ENCODE peak calls at places on chromosomes 5 and 9, in four cellular contexts. One of them, this sample, is unnamed. For H3K9me3, the result is how much of the 10 kb centered on the place peaks cover.

GRCh38 chr5:135376961-135377621 is 21.9 kb downstream of the MACROH2A1 start:
- DNase-seq in aorta: no peak
- DNase-seq in left ventricle myocardium inferior: no peak
- DNase-seq in spleen: peak
- DNase-seq in this sample: no peak

GRCh38 chr9:85431396-85432102 is 310.2 kb downstream of the AGTPBP1 start:
- DNase-seq in aorta: no peak
- DNase-seq in left ventricle myocardium inferior: no peak
- DNase-seq in spleen: no peak
- DNase-seq in this sample: no peak

GRCh38 chr5:31983851-31984250 is 190.3 kb downstream of the GOLPH3 start:
- DNase-seq in aorta: no peak
- DNase-seq in left ventricle myocardium inferior: no peak
- DNase-seq in spleen: no peak
- DNase-seq in this sample: no peak

GRCh38 chr9:93612796-93613154 is 36.4 kb downstream of the PHF2 start:
- DNase-seq in aorta: no peak
- DNase-seq in left ventricle myocardium inferior: no peak
- DNase-seq in spleen: peak
- DNase-seq in this sample: no peak

GRCh38 chr9:129640086-129640870 is 1.7 kb downstream of the ASB6 start:
- DNase-seq in aorta: no peak
- DNase-seq in left ventricle myocardium inferior: no peak
- DNase-seq in spleen: no peak
- DNase-seq in this sample: no peak

GRCh38 chr9:79969383-79969782 is 397.6 kb downstream of the TLE4 start:
- DNase-seq in aorta: no peak
- DNase-seq in left ventricle myocardium inferior: no peak
- DNase-seq in spleen: no peak
- DNase-seq in this sample: no peak

GRCh38 chr5:82986404-82986803 is 90.8 kb downstream of the TMEM167A start:
- DNase-seq in aorta: no peak
- DNase-seq in left ventricle myocardium inferior: no peak
- DNase-seq in spleen: no peak
- DNase-seq in this sample: no peak

GRCh38 chr9:120875954-120876841 is 790 bp downstream of the PHF19 start:
- DNase-seq in aorta: peak
- DNase-seq in left ventricle myocardium inferior: peak
- DNase-seq in spleen: peak
- DNase-seq in this sample: peak

GRCh38 chr9:121395558-121395957 is 25.5 kb upstream of the STOM start:
- DNase-seq in aorta: no peak
- DNase-seq in left ventricle myocardium inferior: no peak
- DNase-seq in spleen: no peak
- DNase-seq in this sample: no peak

GRCh38 chr5:138370537-138370936 is 18.1 kb downstream of the KDM3B start:
- DNase-seq in aorta: no peak
- DNase-seq in left ventricle myocardium inferior: no peak
- DNase-seq in spleen: no peak
- DNase-seq in this sample: no peak

GRCh38 chr5:118529361-118530154 is 458.8 kb downstream of the DTWD2 start:
- DNase-seq in aorta: no peak
- DNase-seq in left ventricle myocardium inferior: peak
- DNase-seq in spleen: no peak
- DNase-seq in this sample: no peak

GRCh38 chr5:626850-627249 is 14.7 kb downstream of the CEP72 start:
- DNase-seq in aorta: no peak
- DNase-seq in left ventricle myocardium inferior: no peak
- DNase-seq in spleen: no peak
- DNase-seq in this sample: no peak

GRCh38 chr9:34430843-34431437 is 27.4 kb downstream of the FAM219A start:
- DNase-seq in aorta: peak
- DNase-seq in left ventricle myocardium inferior: peak
- DNase-seq in spleen: no peak
- DNase-seq in this sample: no peak

GRCh38 chr9:89864257-89864656 is 259.4 kb downstream of the GADD45G start:
- DNase-seq in aorta: no peak
- DNase-seq in left ventricle myocardium inferior: no peak
- DNase-seq in spleen: peak
- DNase-seq in this sample: no peak

GRCh38 chr5:137563646-137564474 is 64.7 kb upstream of the SPOCK1 start:
- DNase-seq in aorta: no peak
- DNase-seq in left ventricle myocardium inferior: no peak
- DNase-seq in spleen: no peak
- DNase-seq in this sample: no peak

GRCh38 chr5:151092750-151093149 is 11.9 kb upstream of the TNIP1 start:
- DNase-seq in aorta: no peak
- DNase-seq in left ventricle myocardium inferior: no peak
- DNase-seq in spleen: no peak
- DNase-seq in this sample: no peak

GRCh38 chr5:9015937-9016270 is 530.0 kb downstream of the SEMA5A start:
- DNase-seq in aorta: no peak
- DNase-seq in left ventricle myocardium inferior: no peak
- DNase-seq in spleen: no peak
- DNase-seq in this sample: no peak

GRCh38 chr9:38707885-38708640 is 11.9 kb downstream of the FAM240B start:
- DNase-seq in aorta: no peak
- DNase-seq in left ventricle myocardium inferior: no peak
- DNase-seq in spleen: no peak
- DNase-seq in this sample: no peak

GRCh38 chr5:139180850-139181785 is 17.1 kb downstream of the SIL1 start:
- DNase-seq in aorta: no peak
- DNase-seq in left ventricle myocardium inferior: no peak
- DNase-seq in spleen: no peak
- DNase-seq in this sample: no peak

GRCh38 chr5:171579162-171579561 is 159.7 kb downstream of the FGF18 start:
- DNase-seq in aorta: peak
- DNase-seq in left ventricle myocardium inferior: peak
- DNase-seq in spleen: no peak
- DNase-seq in this sample: no peak

GRCh38 chr9:27310582-27310981 is 13.6 kb upstream of the EQTN start:
- DNase-seq in aorta: no peak
- DNase-seq in left ventricle myocardium inferior: no peak
- DNase-seq in spleen: no peak
- DNase-seq in this sample: no peak

GRCh38 chr5:14872070-14872989 is 752 bp upstream of the ANKH start:
- DNase-seq in aorta: peak
- DNase-seq in left ventricle myocardium inferior: peak
- DNase-seq in spleen: peak
- DNase-seq in this sample: peak

GRCh38 chr5:153157156-153157555 is 333.3 kb upstream of the GRIA1 start:
- DNase-seq in aorta: no peak
- DNase-seq in left ventricle myocardium inferior: no peak
- DNase-seq in spleen: no peak
- DNase-seq in this sample: no peak

GRCh38 chr5:32421075-32421474 is 23.5 kb downstream of the ZFR start:
- DNase-seq in aorta: no peak
- DNase-seq in left ventricle myocardium inferior: no peak
- DNase-seq in spleen: no peak
- DNase-seq in this sample: no peak

GRCh38 chr5:3281346-3281745 is 314.3 kb upstream of the IRX1 start:
- DNase-seq in aorta: no peak
- DNase-seq in left ventricle myocardium inferior: no peak
- DNase-seq in spleen: no peak
- DNase-seq in this sample: no peak

GRCh38 chr5:3282841-3283240 is 312.8 kb upstream of the IRX1 start:
- DNase-seq in aorta: no peak
- DNase-seq in left ventricle myocardium inferior: no peak
- DNase-seq in spleen: no peak
- DNase-seq in this sample: no peak

GRCh38 chr5:3276891-3277290 is 318.7 kb upstream of the IRX1 start:
- DNase-seq in aorta: no peak
- DNase-seq in left ventricle myocardium inferior: no peak
- DNase-seq in spleen: no peak
- DNase-seq in this sample: no peak

GRCh38 chr5:3277590-3278196 is 317.9 kb upstream of the IRX1 start:
- DNase-seq in aorta: no peak
- DNase-seq in left ventricle myocardium inferior: no peak
- DNase-seq in spleen: no peak
- DNase-seq in this sample: no peak

DNA sequence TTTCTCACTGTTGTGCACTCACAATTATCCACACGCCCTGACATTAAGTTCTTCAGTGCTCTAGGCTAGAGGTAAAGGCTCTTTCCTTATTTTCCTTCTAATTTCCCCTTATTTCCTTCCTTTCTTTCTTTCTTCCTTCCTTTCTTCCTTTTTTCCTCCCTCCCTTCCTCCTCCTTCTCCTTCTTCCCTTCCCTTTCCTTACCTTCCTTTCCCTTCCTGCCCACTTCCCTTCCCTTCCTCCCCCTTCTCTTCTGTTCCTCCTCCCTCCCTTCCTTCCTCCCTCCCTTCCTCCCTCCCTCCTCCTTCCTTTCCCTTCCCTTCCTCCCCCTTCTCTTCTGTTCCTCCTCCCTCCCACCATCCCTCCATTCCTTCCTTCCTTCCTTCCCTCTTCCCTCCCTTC is 317.0 kb upstream of the IRX1 start:
- DNase-seq in aorta: no peak
- DNase-seq in left ventricle myocardium inferior: no peak
- DNase-seq in spleen: no peak
- DNase-seq in this sample: no peak
- H3K9me3 ChIP-seq in aorta: under half
- H3K9me3 ChIP-seq in left ventricle myocardium inferior: under half
- H3K9me3 ChIP-seq in spleen: under half
- H3K9me3 ChIP-seq in this sample: under half

GRCh38 chr5:141241496-141241895 is 3.7 kb upstream of the PCDHB15 start:
- DNase-seq in aorta: no peak
- DNase-seq in left ventricle myocardium inferior: no peak
- DNase-seq in spleen: no peak
- DNase-seq in this sample: no peak
- H3K9me3 ChIP-seq in aorta: under half
- H3K9me3 ChIP-seq in left ventricle myocardium inferior: half or more
- H3K9me3 ChIP-seq in spleen: half or more
- H3K9me3 ChIP-seq in this sample: under half

GRCh38 chr9:101915479-101915878 is 177.0 kb upstream of the GRIN3A start:
- DNase-seq in aorta: no peak
- DNase-seq in left ventricle myocardium inferior: no peak
- DNase-seq in spleen: no peak
- DNase-seq in this sample: no peak
- H3K9me3 ChIP-seq in aorta: under half
- H3K9me3 ChIP-seq in left ventricle myocardium inferior: under half
- H3K9me3 ChIP-seq in spleen: under half
- H3K9me3 ChIP-seq in this sample: under half

DNA sequence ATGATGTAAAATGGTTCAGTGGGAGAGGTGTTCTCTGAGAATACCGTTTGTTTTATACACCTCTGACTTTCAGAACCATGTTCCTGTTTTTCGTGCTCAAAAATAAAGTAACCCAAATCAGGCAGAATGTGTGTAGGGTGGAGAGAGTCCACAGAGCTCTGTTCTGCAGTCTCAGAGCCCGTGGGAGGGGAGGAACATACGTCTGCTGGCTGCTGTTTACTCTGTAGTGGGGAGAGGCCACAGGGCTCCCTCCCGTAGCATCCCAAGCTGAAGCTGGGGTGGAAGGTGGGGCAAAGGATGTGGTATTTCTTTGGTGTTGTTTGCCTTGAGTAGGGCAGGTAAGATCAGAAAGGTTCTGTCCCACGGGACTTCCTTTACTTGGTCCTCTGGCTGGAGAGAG is 348.5 kb downstream of the DNAH5 start:
- DNase-seq in aorta: no peak
- DNase-seq in left ventricle myocardium inferior: no peak
- DNase-seq in spleen: no peak
- DNase-seq in this sample: no peak
- H3K9me3 ChIP-seq in aorta: under half
- H3K9me3 ChIP-seq in left ventricle myocardium inferior: under half
- H3K9me3 ChIP-seq in spleen: under half
- H3K9me3 ChIP-seq in this sample: under half

DNA sequence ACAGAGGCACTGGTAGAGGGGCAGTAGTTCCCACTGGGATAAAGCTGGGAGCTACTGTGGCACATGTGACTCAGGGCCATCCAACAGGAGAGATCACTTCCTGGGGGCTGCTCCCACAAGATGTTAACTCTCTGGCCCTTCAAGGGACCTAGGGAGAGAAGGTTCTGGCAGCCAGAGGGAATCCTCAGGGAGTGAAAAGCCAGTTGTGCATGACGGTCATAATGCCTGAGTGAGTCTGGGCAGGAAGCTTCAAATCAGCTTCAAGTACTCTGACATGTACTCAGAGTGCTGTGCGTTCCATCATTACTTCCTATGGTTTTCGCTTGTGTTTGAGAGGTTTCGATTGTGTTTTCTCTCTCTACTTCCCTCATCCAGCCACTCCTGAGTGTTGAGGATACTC is 388.5 kb downstream of the GABRG2 start:
- DNase-seq in aorta: no peak
- DNase-seq in left ventricle myocardium inferior: no peak
- DNase-seq in spleen: no peak
- DNase-seq in this sample: no peak
- H3K9me3 ChIP-seq in aorta: under half
- H3K9me3 ChIP-seq in left ventricle myocardium inferior: under half
- H3K9me3 ChIP-seq in spleen: under half
- H3K9me3 ChIP-seq in this sample: under half

GRCh38 chr9:10999646-11000045 is 386.8 kb upstream of the PTPRD start:
- DNase-seq in aorta: no peak
- DNase-seq in left ventricle myocardium inferior: no peak
- DNase-seq in spleen: no peak
- DNase-seq in this sample: no peak
- H3K9me3 ChIP-seq in aorta: under half
- H3K9me3 ChIP-seq in left ventricle myocardium inferior: under half
- H3K9me3 ChIP-seq in spleen: under half
- H3K9me3 ChIP-seq in this sample: under half

GRCh38 chr9:2320632-2321031 is 301.0 kb upstream of the VLDLR start:
- DNase-seq in aorta: no peak
- DNase-seq in left ventricle myocardium inferior: no peak
- DNase-seq in spleen: no peak
- DNase-seq in this sample: no peak
- H3K9me3 ChIP-seq in aorta: under half
- H3K9me3 ChIP-seq in left ventricle myocardium inferior: under half
- H3K9me3 ChIP-seq in spleen: under half
- H3K9me3 ChIP-seq in this sample: under half

This sample was measured in T-helper 17 cell.